ENCODE peak calls at places on chromosomes 11 and 22, in ten cellular contexts. One of them, this sample, is unnamed.
A peak's percentile ranks its signal among the peaks of the same experiment; 100 is the strongest.

GRCh38 chr11:96028746-96029145 is 104.8 kb upstream of the MTMR2 start:
- DNase-seq in PC-9: no peak
- DNase-seq in cardiac muscle cell: no peak
- DNase-seq in small intestine: no peak
- DNase-seq in coronary artery: no peak
- DNase-seq in BE2C: no peak
- DNase-seq in epithelial cell of esophagus: no peak
- DNase-seq in esophagus muscularis mucosa: no peak
- DNase-seq in brain microvascular endothelial cell: no peak
- DNase-seq in AG04450: no peak
- DNase-seq in this sample: no peak

GRCh38 chr11:26227311-26227710 is 104.6 kb upstream of the ANO3 start:
- DNase-seq in cardiac muscle cell: peak; percentile 86
- DNase-seq in BE2C: no peak
- DNase-seq in coronary artery: no peak
- DNase-seq in epithelial cell of esophagus: peak; percentile 92
- DNase-seq in brain microvascular endothelial cell: peak; percentile 63
- DNase-seq in AG04450: peak; percentile 71
- DNase-seq in small intestine: no peak
- DNase-seq in esophagus muscularis mucosa: no peak
- DNase-seq in PC-9: no peak
- DNase-seq in this sample: peak; percentile 73

GRCh38 chr11:60756307-60757032 is at the start of gene MS4A15:
- DNase-seq in BE2C: no peak
- DNase-seq in small intestine: peak; percentile 79
- DNase-seq in esophagus muscularis mucosa: no peak
- DNase-seq in epithelial cell of esophagus: peak; percentile 30
- DNase-seq in brain microvascular endothelial cell: no peak
- DNase-seq in PC-9: no peak
- DNase-seq in coronary artery: peak; percentile 26
- DNase-seq in cardiac muscle cell: no peak
- DNase-seq in AG04450: no peak
- DNase-seq in this sample: no peak

GRCh38 chr11:2574043-2574552 is 125.7 kb downstream of the KCNQ1OT1 start:
- DNase-seq in small intestine: no peak
- DNase-seq in brain microvascular endothelial cell: no peak
- DNase-seq in BE2C: peak; percentile 2
- DNase-seq in coronary artery: peak; percentile 45
- DNase-seq in epithelial cell of esophagus: no peak
- DNase-seq in esophagus muscularis mucosa: no peak
- DNase-seq in AG04450: no peak
- DNase-seq in PC-9: no peak
- DNase-seq in cardiac muscle cell: no peak
- DNase-seq in this sample: no peak

GRCh38 chr11:57349491-57350274 is 11.5 kb downstream of the P2RX3 start:
- DNase-seq in epithelial cell of esophagus: peak; percentile 50
- DNase-seq in AG04450: no peak
- DNase-seq in small intestine: peak; percentile 33
- DNase-seq in coronary artery: no peak
- DNase-seq in PC-9: peak; percentile 65
- DNase-seq in brain microvascular endothelial cell: no peak
- DNase-seq in esophagus muscularis mucosa: no peak
- DNase-seq in BE2C: peak; percentile 68
- DNase-seq in cardiac muscle cell: peak; percentile 59
- DNase-seq in this sample: no peak

GRCh38 chr11:122180435-122180834 is 64.4 kb upstream of the BLID start:
- DNase-seq in small intestine: no peak
- DNase-seq in PC-9: peak; percentile 33
- DNase-seq in cardiac muscle cell: peak; percentile 89
- DNase-seq in epithelial cell of esophagus: peak; percentile 78
- DNase-seq in brain microvascular endothelial cell: peak; percentile 96
- DNase-seq in AG04450: peak; percentile 85
- DNase-seq in coronary artery: no peak
- DNase-seq in esophagus muscularis mucosa: no peak
- DNase-seq in BE2C: no peak
- DNase-seq in this sample: peak; percentile 99

GRCh38 chr22:30286813-30287625 is 2.3 kb downstream of the CASTOR1 start:
- DNase-seq in coronary artery: no peak
- DNase-seq in AG04450: no peak
- DNase-seq in esophagus muscularis mucosa: no peak
- DNase-seq in epithelial cell of esophagus: peak; percentile 71
- DNase-seq in small intestine: peak; percentile 69
- DNase-seq in PC-9: peak; percentile 80
- DNase-seq in cardiac muscle cell: peak; percentile 64
- DNase-seq in brain microvascular endothelial cell: peak; percentile 45
- DNase-seq in BE2C: peak; percentile 83
- DNase-seq in this sample: no peak

GRCh38 chr11:43419460-43419859 is 60.7 kb downstream of the TTC17 start:
- DNase-seq in coronary artery: no peak
- DNase-seq in AG04450: no peak
- DNase-seq in esophagus muscularis mucosa: no peak
- DNase-seq in cardiac muscle cell: peak; percentile 60
- DNase-seq in brain microvascular endothelial cell: peak; percentile 34
- DNase-seq in BE2C: peak; percentile 27
- DNase-seq in PC-9: no peak
- DNase-seq in small intestine: peak; percentile 66
- DNase-seq in epithelial cell of esophagus: peak; percentile 60
- DNase-seq in this sample: no peak

GRCh38 chr11:12792018-12792417 is 117.8 kb downstream of the TEAD1 start:
- DNase-seq in coronary artery: no peak
- DNase-seq in PC-9: no peak
- DNase-seq in epithelial cell of esophagus: no peak
- DNase-seq in BE2C: no peak
- DNase-seq in cardiac muscle cell: no peak
- DNase-seq in small intestine: no peak
- DNase-seq in esophagus muscularis mucosa: no peak
- DNase-seq in brain microvascular endothelial cell: no peak
- DNase-seq in AG04450: no peak
- DNase-seq in this sample: no peak
- H3K4me3 ChIP-seq in coronary artery: no peak overlapping the region
- H3K4me3 ChIP-seq in PC-9: no peak overlapping the region
- H3K4me3 ChIP-seq in epithelial cell of esophagus: no peak overlapping the region
- H3K4me3 ChIP-seq in BE2C: no peak overlapping the region
- H3K4me3 ChIP-seq in cardiac muscle cell: no peak overlapping the region
- H3K4me3 ChIP-seq in small intestine: no peak overlapping the region
- H3K4me3 ChIP-seq in esophagus muscularis mucosa: no peak overlapping the region
- H3K4me3 ChIP-seq in brain microvascular endothelial cell: no peak overlapping the region
- H3K4me3 ChIP-seq in AG04450: no peak overlapping the region
- H3K4me3 ChIP-seq in this sample: no peak overlapping the region

GRCh38 chr11:31807791-31808074 is 3.4 kb downstream of the PAX6 start:
- DNase-seq in cardiac muscle cell: no peak
- DNase-seq in BE2C: no peak
- DNase-seq in esophagus muscularis mucosa: no peak
- DNase-seq in PC-9: no peak
- DNase-seq in epithelial cell of esophagus: no peak
- DNase-seq in brain microvascular endothelial cell: no peak
- DNase-seq in AG04450: no peak
- DNase-seq in small intestine: no peak
- DNase-seq in coronary artery: no peak
- DNase-seq in this sample: no peak

GRCh38 chr11:31806944-31807790 is 4.0 kb downstream of the PAX6 start:
- DNase-seq in BE2C: no peak
- DNase-seq in cardiac muscle cell: no peak
- DNase-seq in AG04450: no peak
- DNase-seq in epithelial cell of esophagus: no peak
- DNase-seq in esophagus muscularis mucosa: peak; percentile 55
- DNase-seq in coronary artery: no peak
- DNase-seq in small intestine: no peak
- DNase-seq in brain microvascular endothelial cell: no peak
- DNase-seq in PC-9: no peak
- DNase-seq in this sample: no peak

GRCh38 chr11:31805629-31806185 is 5.4 kb downstream of the PAX6 start:
- DNase-seq in BE2C: no peak
- DNase-seq in AG04450: no peak
- DNase-seq in small intestine: no peak
- DNase-seq in cardiac muscle cell: no peak
- DNase-seq in coronary artery: no peak
- DNase-seq in esophagus muscularis mucosa: peak; percentile 87
- DNase-seq in brain microvascular endothelial cell: no peak
- DNase-seq in epithelial cell of esophagus: no peak
- DNase-seq in PC-9: no peak
- DNase-seq in this sample: no peak

GRCh38 chr11:31805037-31805628 is 6.0 kb downstream of the PAX6 start:
- DNase-seq in BE2C: no peak
- DNase-seq in PC-9: no peak
- DNase-seq in cardiac muscle cell: no peak
- DNase-seq in brain microvascular endothelial cell: no peak
- DNase-seq in AG04450: no peak
- DNase-seq in coronary artery: no peak
- DNase-seq in esophagus muscularis mucosa: peak; percentile 62
- DNase-seq in epithelial cell of esophagus: no peak
- DNase-seq in small intestine: no peak
- DNase-seq in this sample: no peak

DNA sequence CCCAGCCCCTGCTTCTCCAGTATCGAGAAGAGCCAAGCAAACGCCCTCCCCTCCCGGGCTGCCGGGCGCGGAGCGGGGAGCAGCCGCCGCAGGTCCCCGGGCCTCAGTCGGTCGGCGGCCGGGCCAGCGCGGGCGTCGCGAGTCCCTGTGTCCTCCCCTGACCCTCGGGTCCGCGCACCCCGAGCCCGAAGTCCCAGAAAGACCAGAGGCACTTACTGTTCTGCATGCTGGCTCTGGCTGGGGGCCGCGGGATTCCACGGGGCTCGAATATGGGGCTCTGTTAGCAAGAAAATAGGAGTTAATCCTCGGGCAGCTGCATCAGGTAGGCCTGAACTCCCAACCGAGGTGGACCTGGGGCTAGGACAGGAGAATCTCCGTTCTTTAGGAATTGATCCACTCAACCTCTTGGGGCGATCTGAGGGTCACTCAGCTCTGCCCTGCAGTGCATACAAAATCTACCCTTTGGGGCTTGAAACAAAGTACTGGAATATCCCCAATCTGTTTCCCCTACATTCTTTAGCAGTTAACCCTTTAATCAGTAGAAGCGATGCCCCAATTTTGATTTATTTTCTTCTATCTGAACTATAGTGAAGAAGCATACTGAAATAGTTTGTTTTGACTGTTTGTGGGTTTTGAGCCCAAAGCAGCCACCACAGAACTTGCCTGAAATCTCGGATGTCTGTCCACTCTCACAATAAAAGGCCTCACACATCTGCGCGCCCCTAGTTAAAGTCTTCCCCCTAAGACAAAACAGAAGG is 4.8 kb downstream of the PAX6 start:
- DNase-seq in epithelial cell of esophagus: no peak
- DNase-seq in coronary artery: no peak
- DNase-seq in small intestine: no peak
- DNase-seq in BE2C: no peak
- DNase-seq in esophagus muscularis mucosa: peak; percentile 50
- DNase-seq in AG04450: no peak
- DNase-seq in PC-9: no peak
- DNase-seq in brain microvascular endothelial cell: no peak
- DNase-seq in cardiac muscle cell: no peak
- DNase-seq in this sample: no peak
- H3K4me3 ChIP-seq in epithelial cell of esophagus: no peak overlapping the region
- H3K4me3 ChIP-seq in coronary artery: no peak overlapping the region
- H3K4me3 ChIP-seq in small intestine: no peak overlapping the region
- H3K4me3 ChIP-seq in BE2C: no peak overlapping the region
- H3K4me3 ChIP-seq in esophagus muscularis mucosa: no peak overlapping the region
- H3K4me3 ChIP-seq in AG04450: no peak overlapping the region
- H3K4me3 ChIP-seq in PC-9: no peak overlapping the region
- H3K4me3 ChIP-seq in brain microvascular endothelial cell: no peak overlapping the region
- H3K4me3 ChIP-seq in cardiac muscle cell: no peak overlapping the region
- H3K4me3 ChIP-seq in this sample: no peak overlapping the region

GRCh38 chr22:22884888-22885840 is 2.5 kb upstream of the IGLL5 start:
- DNase-seq in brain microvascular endothelial cell: no peak
- DNase-seq in coronary artery: peak; percentile 66
- DNase-seq in cardiac muscle cell: no peak
- DNase-seq in BE2C: no peak
- DNase-seq in esophagus muscularis mucosa: no peak
- DNase-seq in small intestine: no peak
- DNase-seq in epithelial cell of esophagus: no peak
- DNase-seq in AG04450: no peak
- DNase-seq in PC-9: no peak
- DNase-seq in this sample: no peak

GRCh38 chr22:22888509-22889353 is 1.1 kb downstream of the IGLL5 start:
- DNase-seq in BE2C: no peak
- DNase-seq in cardiac muscle cell: no peak
- DNase-seq in PC-9: no peak
- DNase-seq in brain microvascular endothelial cell: no peak
- DNase-seq in epithelial cell of esophagus: no peak
- DNase-seq in small intestine: no peak
- DNase-seq in AG04450: no peak
- DNase-seq in coronary artery: peak; percentile 58
- DNase-seq in esophagus muscularis mucosa: no peak
- DNase-seq in this sample: no peak

GRCh38 chr22:22886546-22886945 is 1.1 kb upstream of the IGLL5 start:
- DNase-seq in esophagus muscularis mucosa: no peak
- DNase-seq in cardiac muscle cell: no peak
- DNase-seq in AG04450: no peak
- DNase-seq in coronary artery: peak; percentile 16
- DNase-seq in BE2C: no peak
- DNase-seq in small intestine: no peak
- DNase-seq in brain microvascular endothelial cell: no peak
- DNase-seq in PC-9: no peak
- DNase-seq in epithelial cell of esophagus: no peak
- DNase-seq in this sample: no peak

GRCh38 chr22:22890085-22890484 is 2.5 kb downstream of the IGLL5 start:
- DNase-seq in small intestine: no peak
- DNase-seq in esophagus muscularis mucosa: no peak
- DNase-seq in AG04450: no peak
- DNase-seq in BE2C: no peak
- DNase-seq in coronary artery: no peak
- DNase-seq in PC-9: no peak
- DNase-seq in epithelial cell of esophagus: no peak
- DNase-seq in cardiac muscle cell: no peak
- DNase-seq in brain microvascular endothelial cell: no peak
- DNase-seq in this sample: no peak

GRCh38 chr22:22887621-22888503 is at the start of gene IGLL5:
- DNase-seq in small intestine: no peak
- DNase-seq in BE2C: no peak
- DNase-seq in coronary artery: peak; percentile 69
- DNase-seq in epithelial cell of esophagus: no peak
- DNase-seq in PC-9: no peak
- DNase-seq in brain microvascular endothelial cell: no peak
- DNase-seq in cardiac muscle cell: no peak
- DNase-seq in esophagus muscularis mucosa: no peak
- DNase-seq in AG04450: no peak
- DNase-seq in this sample: no peak
- H3K4me3 ChIP-seq in small intestine: no peak within 1 kb of the TSS
- H3K4me3 ChIP-seq in BE2C: no peak within 1 kb of the TSS
- H3K4me3 ChIP-seq in coronary artery: no peak within 1 kb of the TSS
- H3K4me3 ChIP-seq in epithelial cell of esophagus: no peak within 1 kb of the TSS
- H3K4me3 ChIP-seq in PC-9: no peak within 1 kb of the TSS
- H3K4me3 ChIP-seq in brain microvascular endothelial cell: no peak within 1 kb of the TSS
- H3K4me3 ChIP-seq in cardiac muscle cell: no peak within 1 kb of the TSS
- H3K4me3 ChIP-seq in esophagus muscularis mucosa: no peak within 1 kb of the TSS
- H3K4me3 ChIP-seq in AG04450: no peak within 1 kb of the TSS
- H3K4me3 ChIP-seq in this sample: no peak within 1 kb of the TSS

DNA sequence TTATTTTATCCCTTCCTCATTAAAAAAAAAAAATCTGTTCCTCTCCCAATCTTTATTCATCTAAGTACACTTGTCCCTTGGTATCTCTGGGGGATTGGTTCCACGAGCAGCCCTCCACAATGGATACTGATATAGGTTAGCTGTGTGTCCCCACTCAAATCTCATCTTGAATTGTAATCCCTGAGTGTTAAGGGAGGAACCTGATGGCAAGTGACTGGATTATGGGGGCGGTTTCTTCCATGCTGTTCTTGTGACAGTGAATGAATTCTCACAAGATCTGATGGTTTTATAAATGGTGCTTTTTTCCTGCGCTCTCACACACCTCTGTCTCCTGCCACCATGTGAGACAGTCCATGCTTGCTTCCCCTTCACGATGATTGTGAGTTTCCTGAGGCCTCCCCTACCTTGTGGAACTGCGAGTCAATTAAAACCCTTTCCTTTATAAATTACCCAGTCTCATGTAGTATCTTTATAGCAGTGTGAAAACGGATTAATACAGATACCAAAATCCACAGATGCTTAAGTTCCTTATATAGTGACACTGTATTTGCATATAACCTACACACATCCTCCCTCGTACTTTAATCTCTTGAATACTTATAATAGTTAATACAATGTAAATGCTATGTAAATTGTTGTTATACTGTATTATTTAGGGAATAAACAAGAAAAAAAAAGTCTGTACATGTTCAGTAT is 62.0 kb downstream of the PACS1 start:
- DNase-seq in cardiac muscle cell: no peak
- DNase-seq in epithelial cell of esophagus: no peak
- DNase-seq in AG04450: no peak
- DNase-seq in small intestine: no peak
- DNase-seq in brain microvascular endothelial cell: no peak
- DNase-seq in esophagus muscularis mucosa: no peak
- DNase-seq in PC-9: no peak
- DNase-seq in BE2C: no peak
- DNase-seq in coronary artery: no peak
- DNase-seq in this sample: no peak
- H3K4me3 ChIP-seq in cardiac muscle cell: no peak overlapping the region
- H3K4me3 ChIP-seq in epithelial cell of esophagus: no peak overlapping the region
- H3K4me3 ChIP-seq in AG04450: no peak overlapping the region
- H3K4me3 ChIP-seq in small intestine: no peak overlapping the region
- H3K4me3 ChIP-seq in brain microvascular endothelial cell: no peak overlapping the region
- H3K4me3 ChIP-seq in esophagus muscularis mucosa: no peak overlapping the region
- H3K4me3 ChIP-seq in PC-9: no peak overlapping the region
- H3K4me3 ChIP-seq in BE2C: no peak overlapping the region
- H3K4me3 ChIP-seq in coronary artery: no peak overlapping the region
- H3K4me3 ChIP-seq in this sample: no peak overlapping the region

This sample was measured in skeletal muscle cell.